ENCODE peak calls at places on chromosomes 6 and 20, in ten cellular contexts. A is fibroblast of lung, S is tibial nerve, K is endothelial cell, V is OCI-LY7, R is breast epithelium, D is lower lobe of right lung, M is omental fat pad, W is nephron progenitor cell, N is type B pancreatic cell. Z is an unnamed sample.

GRCh38 chr6:130927305-130927704 is 100.1 kb downstream of the SMLR1 start:
- DNase-seq in A (peak), S (no peak), K (no peak), V (no peak), R (no peak), D (no peak), M (no peak), W (no peak), N (no peak), Z (no peak)

GRCh38 chr20:59811681-59812171 is 121.7 kb downstream of the SYCP2 start:
- DNase-seq in A (no peak), S (peak), K (no peak), V (no peak), R (no peak), D (no peak), M (no peak), W (no peak), N (peak), Z (no peak)

GRCh38 chr6:46412662-46413061 is 78.6 kb downstream of the RCAN2 start:
- DNase-seq in A (no peak), S (no peak), K (no peak), V (peak), R (no peak), D (no peak), M (no peak), W (no peak), N (no peak), Z (no peak)

GRCh38 chr20:49896204-49896603 is 19.1 kb downstream of the SPATA2 start:
- DNase-seq in A (no peak), S (no peak), K (no peak), V (no peak), R (no peak), D (no peak), M (no peak), W (no peak), N (no peak), Z (no peak)

GRCh38 chr6:111614833-111615582 is 9.3 kb upstream of the TRAF3IP2 start:
- DNase-seq in A (no peak), S (no peak), K (no peak), V (no peak), R (no peak), D (peak), M (no peak), W (peak), N (no peak), Z (no peak)

GRCh38 chr20:4050581-4050980 is 35.2 kb upstream of the RNF24 start:
- DNase-seq in A (no peak), S (no peak), K (no peak), V (no peak), R (no peak), D (no peak), M (no peak), W (no peak), N (no peak), Z (no peak)

GRCh38 chr6:134165827-134166226 is 113.4 kb upstream of the SLC2A12 start:
- DNase-seq in A (no peak), S (no peak), K (no peak), V (no peak), R (no peak), D (no peak), M (no peak), W (no peak), N (no peak), Z (no peak)

GRCh38 chr20:40811660-40812414 is 122.8 kb upstream of the MAFB start:
- DNase-seq in A (no peak), S (no peak), K (no peak), V (no peak), R (no peak), D (no peak), M (no peak), W (no peak), N (peak), Z (no peak)

GRCh38 chr6:47733879-47734558 is 35.6 kb downstream of the ADGRF4 start:
- DNase-seq in A (no peak), S (peak), K (no peak), V (peak), R (no peak), D (no peak), M (no peak), W (no peak), N (no peak), Z (no peak)

GRCh38 chr20:17995967-17996819 is 27.4 kb downstream of the MGME1 start:
- DNase-seq in A (peak), S (peak), K (peak), V (peak), R (no peak), D (no peak), M (no peak), W (no peak), N (no peak), Z (no peak)

GRCh38 chr6:37483917-37484785 is 15.5 kb downstream of the CCDC167 start:
- DNase-seq in A (peak), S (peak), K (peak), V (peak), R (no peak), D (peak), M (no peak), W (peak), N (peak), Z (peak)

GRCh38 chr20:1803216-1804128 is 91.7 kb upstream of the SIRPA start:
- DNase-seq in A (peak), S (peak), K (peak), V (no peak), R (no peak), D (peak), M (no peak), W (peak), N (peak), Z (peak)

GRCh38 chr6:76592561-76592960 is 520.1 kb upstream of the IMPG1 start:
- DNase-seq in A (no peak), S (no peak), K (no peak), V (no peak), R (no peak), D (no peak), M (no peak), W (no peak), N (no peak), Z (no peak)

GRCh38 chr6:29680416-29680815 is 536 bp downstream of the ZFP57 start:
- DNase-seq in A (no peak), S (no peak), K (no peak), V (no peak), R (no peak), D (no peak), M (no peak), W (no peak), N (no peak), Z (no peak)

GRCh38 chr20:58813369-58813768 is 37.3 kb downstream of the GNAS-AS1 start:
- DNase-seq in A (no peak), S (no peak), K (no peak), V (no peak), R (no peak), D (no peak), M (no peak), W (no peak), N (no peak), Z (no peak)

DNA sequence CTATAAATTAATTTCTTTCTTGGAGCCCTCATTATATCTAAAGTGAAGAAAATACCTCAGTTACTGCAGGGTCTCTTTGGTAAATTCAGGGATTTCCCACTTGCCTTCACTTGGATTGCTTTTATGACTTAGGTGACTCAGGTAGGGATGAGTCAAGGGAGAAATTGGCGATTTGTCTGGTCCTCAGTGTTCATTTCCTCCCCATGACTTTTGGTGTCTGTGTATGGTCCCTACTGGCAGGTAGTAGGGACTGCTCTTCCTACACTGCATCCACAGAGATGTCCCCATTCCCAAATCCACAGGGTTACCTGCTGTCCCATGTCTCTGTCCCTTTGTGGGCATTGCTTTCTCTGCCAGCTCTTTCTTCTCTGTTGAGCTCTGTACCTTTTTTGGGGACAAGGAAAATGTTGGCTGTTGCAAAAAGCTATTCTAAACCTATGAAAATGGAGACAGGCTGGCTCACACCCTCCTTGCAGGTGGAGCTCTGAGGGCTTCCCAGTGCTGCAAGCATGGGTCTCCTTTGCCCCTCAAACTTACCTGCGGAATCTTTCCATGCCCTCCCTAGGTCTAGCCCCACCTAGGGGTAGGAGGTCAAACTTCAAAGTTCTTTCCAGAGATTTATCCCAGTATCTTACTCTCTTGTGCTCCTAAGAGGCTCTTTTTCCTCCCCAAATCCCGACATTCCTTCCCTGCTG is 211.9 kb downstream of the ZNF217 start:
- DNase-seq in A (no peak), S (no peak), K (no peak), V (no peak), R (no peak), D (no peak), M (no peak), W (no peak), N (no peak), Z (no peak)
- TF ChIP-seq CTCF in A (no peak), S (no peak), K (peak), V (peak), R (no peak), D (no peak), M (no peak), W (no peak), N (peak), Z (no peak)

GRCh38 chr20:13755809-13756208 is 28.9 kb downstream of the ESF1 start:
- DNase-seq in A (no peak), S (no peak), K (no peak), V (no peak), R (no peak), D (no peak), M (no peak), W (no peak), N (no peak), Z (no peak)
- TF ChIP-seq CTCF in A (peak), S (no peak), K (no peak), V (no peak), R (no peak), D (peak), M (no peak), W (no peak), N (no peak), Z (no peak)

DNA sequence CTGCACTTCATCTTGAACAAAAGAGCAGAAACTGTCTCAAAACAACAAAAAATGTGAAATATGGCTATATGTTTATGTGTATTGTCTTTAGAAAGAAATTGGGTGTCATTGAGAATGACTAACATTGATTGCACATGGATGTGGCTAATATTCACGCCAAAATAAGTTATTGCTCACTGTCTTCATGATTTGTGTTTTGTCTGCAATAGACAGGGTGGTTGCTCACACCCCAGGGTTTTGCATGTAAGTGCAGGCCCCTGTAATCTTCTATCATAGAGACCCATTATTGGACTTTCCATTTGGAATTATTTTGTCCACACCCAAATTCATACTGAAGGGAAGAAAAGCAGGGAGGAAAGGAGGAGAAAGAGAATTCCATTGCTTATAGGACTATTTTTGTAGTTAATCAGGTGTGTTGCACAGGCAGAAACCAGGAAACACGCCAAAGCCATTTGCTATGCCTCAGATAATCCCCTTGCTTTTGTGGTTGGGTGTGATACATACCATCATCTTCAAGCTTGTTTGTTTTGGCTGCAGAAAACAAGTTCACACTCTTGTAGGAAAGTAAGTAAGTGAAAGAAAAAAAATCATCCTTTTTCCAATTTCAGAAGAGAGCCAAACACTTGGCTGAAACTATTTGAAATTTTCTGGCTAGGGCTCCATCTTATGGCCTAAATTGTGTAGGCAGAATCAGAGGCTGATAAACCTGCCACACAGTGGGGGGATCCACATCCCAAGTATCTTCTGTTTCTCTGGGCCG is 214.1 kb downstream of the COL12A1 start:
- DNase-seq in A (peak), S (no peak), K (no peak), V (no peak), R (no peak), D (no peak), M (no peak), W (no peak), N (no peak), Z (no peak)
- TF ChIP-seq CTCF in A (peak), S (no peak), K (no peak), V (no peak), R (no peak), D (no peak), M (no peak), W (no peak), N (no peak), Z (no peak)

GRCh38 chr6:73653571-73654424 is at the start of gene SLC17A5:
- DNase-seq in A (peak), S (peak), K (peak), V (peak), R (peak), D (peak), M (peak), W (peak), N (peak), Z (peak)
- TF ChIP-seq CTCF in A (no peak), S (no peak), K (peak), V (no peak), R (no peak), D (no peak), M (no peak), W (no peak), N (peak), Z (peak)

DNA sequence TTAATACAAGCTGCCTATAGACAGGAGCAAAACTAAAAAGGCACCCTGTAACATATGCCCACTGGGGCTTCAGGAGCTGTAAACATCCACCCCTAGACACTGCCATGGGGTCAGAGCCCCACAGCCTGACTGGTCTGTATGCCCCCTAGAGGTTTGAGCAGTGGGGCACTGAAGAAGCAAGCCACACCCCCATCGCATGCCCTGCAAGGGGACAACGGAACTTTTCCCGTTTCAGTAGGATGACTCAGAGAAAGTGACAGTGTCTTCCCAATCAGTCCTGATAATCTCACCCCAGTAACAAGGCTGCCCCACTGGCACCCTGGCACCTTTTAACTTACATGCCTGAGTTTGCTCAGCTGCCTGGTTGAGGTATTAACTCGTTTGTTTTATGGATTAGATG is 35.9 kb downstream of the BEND3 start:
- DNase-seq in A (no peak), S (no peak), K (no peak), V (no peak), R (no peak), D (no peak), M (no peak), W (no peak), N (no peak), Z (no peak)
- TF ChIP-seq CTCF in A (no peak), S (no peak), K (no peak), V (peak), R (no peak), D (no peak), M (no peak), W (no peak), N (peak), Z (no peak)

GRCh38 chr6:158468666-158469065 is 91.2 kb upstream of the TMEM181 start:
- DNase-seq in A (no peak), S (no peak), K (no peak), V (no peak), R (no peak), D (no peak), M (no peak), W (no peak), N (no peak), Z (no peak)
- TF ChIP-seq CTCF in A (no peak), S (no peak), K (no peak), V (peak), R (no peak), D (no peak), M (no peak), W (no peak), N (no peak), Z (no peak)